ENCODE peak calls at places on chromosomes 2 and 18, in four cellular contexts. X, B, R and C are unnamed samples.

GRCh38 chr2:150255528-150255927 is 231.9 kb downstream of the RND3 start:
- DNase-seq in R (no peak), X (no peak), B (peak; percentile 59), C (no peak)

GRCh38 chr2:172914277-172915003 is 161.2 kb upstream of the MAP3K20 start:
- DNase-seq in X (no peak), B (no peak), R (no peak), C (no peak)

GRCh38 chr2:73980566-73980965 is 4.1 kb upstream of the TET3 start:
- DNase-seq in B (no peak), R (no peak), X (no peak), C (no peak)

GRCh38 chr18:70165936-70166335 is 39.6 kb downstream of the RTTN start:
- DNase-seq in X (no peak), B (peak; percentile 39), R (no peak), C (no peak)

GRCh38 chr2:61645911-61646310 is 107.8 kb upstream of the XPO1 start:
- DNase-seq in B (peak; percentile 88), R (no peak), X (no peak), C (no peak)

GRCh38 chr2:234308814-234309195 is 188.1 kb downstream of the ARL4C start:
- DNase-seq in X (peak; percentile 18), R (no peak), B (peak; percentile 61), C (no peak)

GRCh38 chr2:75311993-75312392 is 112.7 kb upstream of the TACR1 start:
- DNase-seq in X (no peak), B (no peak), R (no peak), C (no peak)

GRCh38 chr2:134154269-134154668 is 99.6 kb upstream of the MGAT5 start:
- DNase-seq in B (no peak), X (no peak), R (no peak), C (no peak)

GRCh38 chr2:237141556-237141955 is 55.9 kb downstream of the COPS8 start:
- DNase-seq in R (peak; percentile 52), B (peak; percentile 57), X (no peak), C (peak; percentile 61)

GRCh38 chr18:9226463-9226862 is 89.9 kb downstream of the ANKRD12 start:
- DNase-seq in B (no peak), X (no peak), R (no peak), C (no peak)

GRCh38 chr2:53945538-53945937 is 25.3 kb downstream of the PSME4 start:
- DNase-seq in R (no peak), B (peak; percentile 41), X (no peak), C (no peak)

GRCh38 chr2:151357359-151357758 is at the start of gene TNFAIP6:
- DNase-seq in R (peak; percentile 27), B (peak; percentile 96), X (peak; percentile 7), C (no peak)
- H3K4me3 ChIP-seq in R (no peak within 1 kb of the TSS), B (peak within 1 kb of the TSS; percentile 41), X (peak within 1 kb of the TSS; percentile 3), C (peak within 1 kb of the TSS; percentile 15)

DNA sequence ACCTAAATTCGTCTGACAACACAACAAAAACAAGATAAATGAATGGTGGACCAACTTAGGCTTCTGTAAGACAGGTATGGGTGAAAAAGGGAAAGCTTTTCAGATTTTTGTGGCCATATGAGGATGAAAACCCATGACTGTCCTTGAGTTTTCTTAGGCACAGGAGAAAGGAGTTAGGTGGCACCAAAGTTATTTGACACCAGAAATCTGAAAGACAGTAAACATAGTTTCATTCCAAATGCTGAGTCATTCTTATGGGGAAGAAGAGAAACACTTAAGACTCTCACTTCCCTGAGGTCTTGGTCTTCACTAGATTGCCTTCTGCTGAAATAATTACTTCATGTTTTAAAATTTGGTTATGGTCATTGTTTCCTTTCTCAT is 5.2 kb upstream of the GPD2 start:
- DNase-seq in B (peak; percentile 84), R (no peak), X (no peak), C (no peak)
- TF ChIP-seq CTCF in B (no peak), R (no peak), X (no peak), C (no peak)

GRCh38 chr2:127486247-127486912 is 39.9 kb downstream of the IWS1 start:
- DNase-seq in B (peak; percentile 57), R (no peak), X (no peak), C (no peak)

GRCh38 chr2:127482031-127482430 is 44.3 kb downstream of the IWS1 start:
- DNase-seq in X (no peak), B (no peak), R (no peak), C (no peak)

GRCh38 chr2:127485051-127485693 is 41.1 kb downstream of the IWS1 start:
- DNase-seq in B (peak; percentile 18), R (no peak), X (no peak), C (no peak)

GRCh38 chr2:127490283-127490682 is 36.0 kb downstream of the IWS1 start:
- DNase-seq in B (no peak), R (no peak), X (no peak), C (no peak)

GRCh38 chr2:127485694-127486071 is 40.6 kb downstream of the IWS1 start:
- DNase-seq in X (no peak), B (peak; percentile 14), R (no peak), C (no peak)
- H3K4me3 ChIP-seq in X (no peak overlapping the region), B (no peak overlapping the region), R (no peak overlapping the region), C (no peak overlapping the region)

GRCh38 chr18:56321470-56321869 is 316.9 kb downstream of the TXNL1 start:
- DNase-seq in B (no peak), R (peak; percentile 39), X (peak; percentile 18), C (peak; percentile 66)

GRCh38 chr18:56327171-56327885 is 311.1 kb downstream of the TXNL1 start:
- DNase-seq in B (no peak), X (no peak), R (no peak), C (no peak)

GRCh38 chr18:56322403-56322802 is 316.0 kb downstream of the TXNL1 start:
- DNase-seq in X (no peak), B (no peak), R (no peak), C (no peak)

GRCh38 chr18:56326386-56327072 is 311.9 kb downstream of the TXNL1 start:
- DNase-seq in B (no peak), R (no peak), X (no peak), C (no peak)

GRCh38 chr18:56323673-56324072 is 314.7 kb downstream of the TXNL1 start:
- DNase-seq in R (no peak), X (no peak), B (no peak), C (no peak)
- TF ChIP-seq CTCF in R (no peak), X (no peak), B (no peak), C (no peak)

GRCh38 chr2:241780939-241781569 is 4.4 kb downstream of the GAL3ST2 start:
- DNase-seq in B (no peak), R (no peak), X (no peak), C (no peak)

GRCh38 chr2:241776336-241777166 is at the start of gene GAL3ST2:
- DNase-seq in B (no peak), X (no peak), R (no peak), C (no peak)

GRCh38 chr2:241775223-241776177 is 1.1 kb upstream of the GAL3ST2 start:
- DNase-seq in B (no peak), X (no peak), R (peak; percentile 15), C (no peak)

GRCh38 chr2:241777167-241777685 is 604 bp downstream of the GAL3ST2 start:
- DNase-seq in B (no peak), R (no peak), X (no peak), C (no peak)

DNA sequence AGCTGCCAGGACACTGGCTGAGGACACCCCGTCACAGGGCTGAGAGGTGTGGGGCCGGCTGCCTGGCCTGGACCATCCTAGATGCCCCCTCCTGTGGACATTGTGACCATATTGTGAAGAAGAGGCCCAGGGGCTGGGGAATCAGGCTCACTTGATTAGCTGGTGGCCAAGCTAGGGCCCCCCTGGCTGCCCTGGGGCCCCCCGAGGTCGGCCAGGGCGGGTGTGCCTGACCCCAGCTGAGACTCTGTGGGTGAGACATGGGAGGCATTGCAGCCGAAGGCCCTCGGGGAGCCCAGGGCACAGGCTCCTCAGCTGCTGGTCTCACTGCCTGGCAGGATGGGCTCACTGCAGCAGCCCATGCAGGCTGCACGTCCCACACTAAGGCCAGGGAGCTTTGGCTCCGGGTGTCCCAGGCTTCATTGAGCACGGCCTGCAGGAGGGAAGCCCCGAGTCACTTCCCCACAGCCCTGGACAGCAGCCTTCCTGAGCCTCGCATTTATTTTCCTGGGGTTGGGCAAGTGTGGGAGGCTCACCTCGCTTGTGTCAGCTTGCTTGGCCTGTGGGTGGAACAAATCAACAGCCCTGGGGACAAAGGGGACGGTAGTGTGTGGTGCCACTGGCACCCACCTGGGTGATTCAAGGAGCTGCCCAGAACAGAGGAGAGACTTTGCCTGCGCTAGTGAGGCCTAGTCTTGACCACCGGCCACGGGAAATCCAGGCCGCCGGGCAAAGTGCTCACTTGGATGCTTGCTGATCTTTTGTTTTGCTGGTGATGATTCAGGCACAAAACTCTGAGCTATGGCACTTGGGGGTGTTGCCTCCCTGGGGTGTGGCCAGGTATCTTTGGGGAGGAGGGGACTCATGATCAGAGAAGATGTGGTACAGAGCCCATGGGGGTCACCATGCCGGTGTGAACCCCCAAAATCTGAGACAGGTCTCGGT is 1.3 kb downstream of the GAL3ST2 start:
- DNase-seq in X (no peak), B (no peak), R (no peak), C (no peak)
- H3K4me3 ChIP-seq in X (no peak overlapping the region), B (no peak overlapping the region), R (no peak overlapping the region), C (no peak overlapping the region)

GRCh38 chr2:4995466-4995865 is 696.7 kb upstream of the SOX11 start:
- DNase-seq in X (no peak), R (no peak), B (no peak), C (no peak)

DNA sequence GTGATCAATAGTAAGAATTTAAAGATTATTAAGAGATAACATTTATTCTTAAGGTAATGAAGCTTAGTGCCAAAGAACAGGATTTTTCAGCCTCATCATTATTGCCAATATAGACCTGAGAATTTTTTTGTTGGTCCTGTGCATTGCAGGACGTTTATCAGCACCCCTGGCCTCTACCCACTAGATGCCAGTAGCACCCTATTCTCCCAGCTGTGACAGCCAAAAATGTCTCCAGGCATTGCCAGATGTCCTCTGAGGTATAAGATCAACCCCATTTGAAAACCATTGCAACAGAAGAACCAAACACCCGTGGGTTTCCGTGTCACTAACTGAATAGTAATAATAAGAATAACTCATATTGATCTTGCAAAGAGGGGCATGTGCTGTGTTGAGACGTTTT is 700.0 kb upstream of the SOX11 start:
- DNase-seq in R (no peak), X (no peak), B (peak; percentile 8), C (no peak)
- TF ChIP-seq CTCF in R (no peak), X (peak; percentile 35), B (peak; percentile 32), C (peak; percentile 47)

DNA sequence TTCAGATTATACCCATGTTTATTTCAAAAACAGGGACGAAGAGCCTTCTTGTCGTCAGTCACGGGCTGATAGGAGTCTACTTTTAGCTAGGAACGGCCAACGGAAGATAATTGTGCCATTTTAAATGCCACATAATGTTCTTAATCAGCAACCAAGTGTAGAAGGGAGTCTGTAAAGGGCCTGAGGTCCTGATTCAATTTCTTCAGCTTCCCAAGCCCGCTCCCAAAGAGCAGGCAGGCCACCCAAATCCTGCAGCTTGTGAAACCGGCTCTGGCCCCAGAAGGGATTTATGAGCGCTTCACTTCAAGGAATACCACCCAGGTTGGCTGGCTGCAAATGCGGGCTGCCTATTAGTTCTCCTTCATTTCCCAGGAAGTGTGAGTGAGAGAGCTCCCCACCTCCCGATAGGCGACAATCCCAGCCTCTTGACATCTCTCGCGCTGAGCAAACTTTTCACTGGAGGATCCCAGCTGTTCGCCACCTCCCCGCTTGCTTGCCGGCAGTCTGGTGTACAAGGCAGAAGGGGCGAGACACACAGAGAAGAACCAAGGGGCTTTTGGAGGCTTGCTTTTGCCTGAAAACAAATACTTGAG is 272.9 kb downstream of the CDH20 start:
- DNase-seq in B (peak; percentile 57), R (peak; percentile 26), X (no peak), C (peak; percentile 42)
- H3K4me3 ChIP-seq in B (peak overlapping the region; percentile 55), R (no peak overlapping the region), X (peak overlapping the region; percentile 10), C (peak overlapping the region; percentile 31)